ENCODE peak calls at places on chromosomes 11 and 22, in six cellular contexts. F is CD8-positive, alpha-beta T cell; U is astrocyte of the cerebellum; Q is fibroblast of lung; W is A549; V is mucosa of descending colon. L is an unnamed sample.

GRCh38 chr11:119470316-119471266 is 47.6 kb upstream of the THY1 start:
- DNase-seq in V (no peak), W (no peak), Q (peak), U (peak), F (no peak), L (peak)

GRCh38 chr11:100799445-100799844 is 112.4 kb downstream of the ARHGAP42 start:
- DNase-seq in Q (no peak), W (no peak), F (no peak), U (no peak), V (no peak), L (no peak)

GRCh38 chr22:37077802-37078448 is 26.4 kb downstream of the KCTD17 start:
- DNase-seq in Q (peak), F (peak), U (peak), W (peak), V (peak), L (no peak)

GRCh38 chr11:63668396-63668795 is 2.8 kb downstream of the ATL3 start:
- DNase-seq in V (no peak), W (no peak), U (no peak), F (no peak), Q (no peak), L (no peak)

GRCh38 chr22:17349172-17349571 is 20.1 kb upstream of the CECR2 start:
- DNase-seq in V (no peak), Q (no peak), U (no peak), W (no peak), F (no peak), L (no peak)

GRCh38 chr11:67371199-67371548 is 2.2 kb downstream of the CLCF1 start:
- DNase-seq in W (no peak), U (no peak), F (no peak), Q (no peak), V (no peak), L (no peak)

GRCh38 chr11:74672956-74673895 is 58.0 kb downstream of the CHRDL2 start:
- DNase-seq in V (peak), Q (peak), F (no peak), U (peak), W (peak), L (peak)

GRCh38 chr11:95699631-95700470 is 89.7 kb downstream of the FAM76B start:
- DNase-seq in W (no peak), U (no peak), Q (peak), V (no peak), F (no peak), L (no peak)

GRCh38 chr11:113317297-113317696 is 2.9 kb downstream of the TTC12 start:
- DNase-seq in F (no peak), U (no peak), Q (no peak), V (no peak), W (no peak), L (no peak)

GRCh38 chr11:27371490-27371889 is 8.5 kb upstream of the CCDC34 start:
- DNase-seq in Q (no peak), U (no peak), W (no peak), V (no peak), F (no peak), L (no peak)

GRCh38 chr11:17596310-17596669 is 49.2 kb downstream of the OTOG start:
- DNase-seq in U (no peak), W (no peak), F (peak), Q (no peak), V (no peak), L (peak)

GRCh38 chr11:121500717-121501116 is 48.0 kb upstream of the SORL1-AS1 start:
- DNase-seq in F (no peak), W (no peak), V (no peak), U (no peak), Q (no peak), L (no peak)

GRCh38 chr11:114129699-114130659 is 70.5 kb downstream of the ZBTB16 start:
- DNase-seq in V (no peak), U (no peak), Q (no peak), F (no peak), W (no peak), L (peak)

GRCh38 chr22:46578251-46578823 is 40.9 kb upstream of the CELSR1 start:
- DNase-seq in Q (no peak), V (no peak), F (no peak), W (no peak), U (no peak), L (no peak)

GRCh38 chr11:18715476-18715875 is 10.5 kb downstream of the IGSF22 start:
- DNase-seq in F (no peak), U (no peak), W (no peak), Q (no peak), V (no peak), L (no peak)

GRCh38 chr11:73187854-73188253 is 30.2 kb upstream of the P2RY2 start:
- DNase-seq in F (no peak), U (no peak), V (no peak), Q (no peak), W (no peak), L (no peak)

GRCh38 chr11:135069884-135070283 is 657.8 kb upstream of the B3GAT1 start:
- DNase-seq in W (peak), U (no peak), Q (peak), F (no peak), V (no peak), L (no peak)

GRCh38 chr22:21443057-21443734 is 24.0 kb upstream of the TMEM191C start:
- DNase-seq in F (no peak), V (peak), Q (no peak), W (no peak), U (no peak), L (peak)

GRCh38 chr11:78038697-78039313 is 15.7 kb upstream of the KCTD14 start:
- DNase-seq in V (peak), W (no peak), F (no peak), U (no peak), Q (peak), L (no peak)

GRCh38 chr11:124752471-124753100 is 531 bp upstream of the VSIG2 start:
- DNase-seq in W (no peak), U (no peak), V (no peak), F (no peak), Q (no peak), L (no peak)

GRCh38 chr22:40210814-40211213 is 33.1 kb downstream of the TNRC6B start:
- DNase-seq in W (no peak), Q (no peak), U (no peak), F (no peak), V (no peak), L (no peak)

GRCh38 chr11:22730319-22730718 is 63.9 kb downstream of the GAS2 start:
- DNase-seq in W (peak), V (no peak), U (no peak), F (no peak), Q (no peak), L (no peak)

GRCh38 chr22:21952586-21953571 is at the start of gene PPM1F:
- DNase-seq in U (peak), F (peak), V (peak), W (peak), Q (peak), L (peak)

GRCh38 chr11:106706355-106706754 is 311.9 kb downstream of the GUCY1A2 start:
- DNase-seq in Q (peak), W (peak), F (no peak), U (no peak), V (no peak), L (no peak)

DNA sequence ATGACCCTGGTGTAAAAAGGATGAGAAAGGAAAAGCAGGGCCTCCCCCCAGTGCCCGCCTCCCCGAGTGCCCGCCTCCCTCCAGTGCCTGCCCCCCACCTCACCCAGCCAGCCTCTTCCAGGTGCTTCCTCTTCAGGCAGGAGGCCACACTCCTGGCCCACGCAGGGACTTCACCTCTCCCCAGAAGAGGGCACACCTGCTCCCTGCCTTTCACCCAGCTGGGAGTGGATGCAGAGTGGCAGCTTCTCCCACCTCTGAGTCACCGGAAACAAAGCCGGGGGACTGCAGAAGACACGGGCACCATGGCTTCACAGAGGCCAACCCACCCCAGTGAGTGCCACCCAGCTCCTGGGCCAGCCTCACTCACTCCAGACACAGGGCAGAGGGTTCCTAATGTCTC is 16.1 kb downstream of the CPT1A start:
- DNase-seq in V (peak), F (peak), U (no peak), W (peak), Q (no peak), L (no peak)
- TF ChIP-seq CTCF in V (peak), F (peak), U (no peak), W (peak), Q (no peak), L (no peak)

GRCh38 chr22:42275970-42276369 is 5.5 kb upstream of the TCF20 start:
- DNase-seq in U (no peak), Q (no peak), V (no peak), F (no peak), W (no peak), L (no peak)

GRCh38 chr22:42280140-42280539 is 9.7 kb upstream of the TCF20 start:
- DNase-seq in W (no peak), V (no peak), Q (no peak), F (no peak), U (no peak), L (no peak)

GRCh38 chr22:42277232-42277753 is 6.8 kb upstream of the TCF20 start:
- DNase-seq in U (no peak), F (no peak), W (no peak), Q (no peak), V (no peak), L (no peak)

GRCh38 chr22:42279425-42280020 is 9.1 kb upstream of the TCF20 start:
- DNase-seq in F (no peak), U (no peak), V (no peak), Q (no peak), W (no peak), L (no peak)

DNA sequence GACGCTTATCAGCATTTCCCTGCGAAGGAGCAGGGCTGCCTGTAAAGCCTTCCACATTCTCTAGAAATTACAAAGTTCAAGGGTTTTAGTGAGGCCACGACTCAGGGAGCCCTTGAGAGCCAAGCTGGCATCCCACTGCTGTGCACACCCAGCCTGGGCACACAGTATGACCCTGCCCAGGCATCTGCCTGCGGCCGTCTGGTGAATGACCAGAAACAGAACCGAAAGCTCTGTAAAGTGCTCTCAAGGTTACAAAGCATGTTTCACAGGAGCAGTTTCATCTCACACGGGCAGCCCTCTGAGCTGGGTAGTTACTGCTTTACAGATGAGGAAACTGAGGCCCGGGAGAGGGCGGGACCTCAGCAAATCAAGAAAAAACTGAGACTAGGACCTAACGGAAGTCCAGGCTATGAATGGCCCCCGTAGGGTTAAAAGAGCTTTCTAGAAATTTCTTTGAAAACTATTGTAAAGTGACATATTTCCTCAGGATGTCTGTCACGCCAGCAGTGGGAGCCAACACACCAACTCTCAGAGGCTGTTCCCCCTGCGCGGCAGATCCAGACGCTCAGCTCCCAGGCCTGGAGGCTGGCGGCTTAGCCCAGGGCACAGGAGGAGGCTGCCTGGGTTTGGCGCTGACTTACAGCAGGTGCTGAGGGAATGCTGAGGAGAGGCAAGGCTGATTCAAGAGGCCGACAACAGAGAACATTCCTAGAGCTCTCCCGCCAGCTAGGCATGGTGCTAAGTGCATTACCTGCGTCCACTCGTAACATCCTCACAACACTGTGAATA is 7.7 kb upstream of the TCF20 start:
- DNase-seq in Q (no peak), V (no peak), U (no peak), W (no peak), F (no peak), L (no peak)
- TF ChIP-seq CTCF in Q (peak), V (no peak), U (peak), W (no peak), F (no peak), L (no peak)

GRCh38 chr22:42072606-42073330 is 1.3 kb upstream of the PHETA2 start:
- DNase-seq in F (no peak), U (no peak), V (no peak), Q (no peak), W (no peak), L (no peak)
- TF ChIP-seq CTCF in F (no peak), U (no peak), V (no peak), Q (no peak), W (no peak), L (no peak)

DNA sequence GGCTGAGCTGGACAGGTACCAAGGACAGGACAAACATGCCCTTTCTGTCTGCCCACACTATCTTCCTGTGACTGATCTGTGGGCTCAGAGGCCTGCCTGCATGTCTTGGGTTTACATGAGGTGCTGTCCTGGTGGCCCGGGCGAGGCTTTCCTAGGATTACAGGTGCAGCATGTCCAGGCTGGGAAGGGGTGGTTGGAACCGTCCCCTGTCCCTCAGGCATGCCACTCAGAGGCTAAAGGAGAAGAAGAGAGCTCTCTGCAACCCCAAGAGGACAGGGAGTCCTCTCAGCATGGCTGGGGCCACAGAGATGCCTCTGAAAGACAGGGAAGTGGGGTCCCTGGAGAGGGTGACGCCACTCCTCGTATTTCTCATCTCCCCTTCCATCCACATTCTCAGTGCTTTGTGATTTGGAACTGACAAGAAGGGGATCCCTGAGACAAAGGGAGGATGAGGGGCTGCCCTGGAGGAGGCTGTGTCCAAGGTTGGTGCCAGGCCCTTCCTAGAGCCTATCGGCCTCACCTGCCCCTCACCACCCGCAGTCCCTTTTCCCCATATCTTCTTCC is 64.6 kb upstream of the LMO1 start:
- DNase-seq in V (no peak), F (no peak), Q (no peak), W (no peak), U (no peak), L (no peak)
- TF ChIP-seq CTCF in V (no peak), F (no peak), Q (no peak), W (no peak), U (no peak), L (no peak)

GRCh38 chr11:108121274-108122155 is at the start of gene ACAT1:
- DNase-seq in V (peak), W (peak), Q (peak), F (peak), U (peak), L (peak)
- TF ChIP-seq CTCF in V (peak), W (no peak), Q (peak), F (no peak), U (no peak), L (peak)

L was measured in tibial artery.